ENCODE peak calls at places on chromosomes 16 and 17, in nine cellular contexts. R is CD8-positive, alpha-beta T cell; Z is SK-N-SH; W is testis; B is astrocyte of the spinal cord; F is H9; E is cardiac muscle cell; J is left ventricle myocardium inferior; Y is cardiac fibroblast. D is an unnamed sample.

GRCh38 chr16:70665806-70666735 is 19.7 kb downstream of the IL34 start:
- DNase-seq in R (no peak), Z (no peak), W (no peak), B (no peak), F (no peak), E (no peak), J (no peak), Y (no peak), D (no peak)

GRCh38 chr17:2187758-2188157 is 115.8 kb downstream of the SMG6 start:
- DNase-seq in R (no peak), Z (no peak), W (no peak), B (no peak), F (no peak), E (no peak), J (no peak), Y (no peak), D (no peak)

GRCh38 chr17:80026359-80027042 is 9.2 kb downstream of the TBC1D16 start:
- DNase-seq in R (no peak), Z (no peak), W (peak), B (no peak), F (no peak), E (no peak), J (no peak), Y (no peak), D (no peak)

GRCh38 chr17:1649116-1649843 is 386 bp downstream of the RILP start:
- DNase-seq in R (peak), Z (peak), W (peak), B (peak), F (no peak), E (peak), J (peak), Y (peak), D (peak)

GRCh38 chr17:11150946-11151345 is 90.1 kb upstream of the SHISA6 start:
- DNase-seq in R (no peak), Z (no peak), W (peak), B (no peak), F (no peak), E (no peak), J (no peak), Y (no peak), D (no peak)

GRCh38 chr16:57146735-57147134 is 39.1 kb downstream of the PSME3IP1 start:
- DNase-seq in R (no peak), Z (peak), W (no peak), B (no peak), F (peak), E (no peak), J (no peak), Y (no peak), D (peak)

GRCh38 chr16:17302213-17302612 is 168.5 kb downstream of the XYLT1 start:
- DNase-seq in R (no peak), Z (no peak), W (no peak), B (no peak), F (no peak), E (no peak), J (no peak), Y (no peak), D (no peak)

GRCh38 chr16:28609631-28610594 is at the start of gene SULT1A1:
- DNase-seq in R (no peak), Z (peak), W (peak), B (no peak), F (peak), E (peak), J (peak), Y (peak), D (no peak)

GRCh38 chr17:48605409-48605864 is 651 bp upstream of the HOXB6 start:
- DNase-seq in R (no peak), Z (no peak), W (no peak), B (peak), F (no peak), E (no peak), J (no peak), Y (no peak), D (no peak)

GRCh38 chr17:80101946-80102706 is 745 bp downstream of the GAA start:
- DNase-seq in R (no peak), Z (peak), W (peak), B (peak), F (no peak), E (peak), J (no peak), Y (peak), D (no peak)

GRCh38 chr17:74736423-74737298 is at the start of gene RAB37:
- DNase-seq in R (no peak), Z (peak), W (no peak), B (no peak), F (peak), E (peak), J (peak), Y (peak), D (peak)

GRCh38 chr17:67270411-67270810 is 25.4 kb upstream of the HELZ start:
- DNase-seq in R (no peak), Z (no peak), W (no peak), B (no peak), F (no peak), E (no peak), J (no peak), Y (no peak), D (no peak)

GRCh38 chr16:83974475-83974874 is 6.4 kb downstream of the NECAB2 start:
- DNase-seq in R (no peak), Z (no peak), W (no peak), B (no peak), F (no peak), E (no peak), J (no peak), Y (no peak), D (no peak)

GRCh38 chr17:82636626-82637598 is 11.3 kb downstream of the WDR45B start:
- DNase-seq in R (no peak), Z (no peak), W (no peak), B (no peak), F (no peak), E (no peak), J (no peak), Y (no peak), D (no peak)

GRCh38 chr16:57642368-57643135 is 14.1 kb downstream of the ADGRG1 start:
- DNase-seq in R (no peak), Z (no peak), W (no peak), B (no peak), F (no peak), E (no peak), J (no peak), Y (no peak), D (no peak)

GRCh38 chr17:61581611-61582349 is 9.2 kb downstream of the NACA2 start:
- DNase-seq in R (no peak), Z (no peak), W (no peak), B (no peak), F (no peak), E (no peak), J (no peak), Y (no peak), D (no peak)

GRCh38 chr16:84302111-84302954 is 7.7 kb downstream of the WFDC1 start:
- DNase-seq in R (no peak), Z (no peak), W (no peak), B (no peak), F (no peak), E (no peak), J (no peak), Y (no peak), D (no peak)

GRCh38 chr16:4319454-4319853 is 3.6 kb downstream of the GLIS2 start:
- DNase-seq in R (peak), Z (no peak), W (peak), B (no peak), F (no peak), E (no peak), J (no peak), Y (no peak), D (no peak)

GRCh38 chr16:66524601-66525164 is 25.2 kb downstream of the TK2 start:
- DNase-seq in R (no peak), Z (no peak), W (no peak), B (no peak), F (no peak), E (no peak), J (peak), Y (no peak), D (no peak)

GRCh38 chr17:1915889-1916288 is 86.1 kb downstream of the RPA1 start:
- DNase-seq in R (no peak), Z (no peak), W (no peak), B (no peak), F (no peak), E (no peak), J (no peak), Y (no peak), D (no peak)

GRCh38 chr16:81546781-81547180 is 102.2 kb downstream of the CMIP start:
- DNase-seq in R (no peak), Z (no peak), W (no peak), B (no peak), F (no peak), E (no peak), J (no peak), Y (no peak), D (no peak)

GRCh38 chr17:83203472-83204221 is 124.2 kb downstream of the METRNL start:
- DNase-seq in R (no peak), Z (no peak), W (peak), B (no peak), F (no peak), E (no peak), J (peak), Y (no peak), D (no peak)

GRCh38 chr16:78249056-78249455 is 149.6 kb downstream of the WWOX start:
- DNase-seq in R (no peak), Z (no peak), W (no peak), B (no peak), F (peak), E (no peak), J (peak), Y (no peak), D (peak)

GRCh38 chr17:37608369-37609169 is 649 bp downstream of the SYNRG start:
- DNase-seq in R (no peak), Z (peak), W (peak), B (peak), F (peak), E (peak), J (no peak), Y (peak), D (peak)

GRCh38 chr17:33240397-33240796 is 52.7 kb downstream of the ASIC2 start:
- DNase-seq in R (no peak), Z (peak), W (no peak), B (no peak), F (no peak), E (no peak), J (no peak), Y (no peak), D (no peak)

GRCh38 chr17:33390479-33391027 is 97.5 kb upstream of the ASIC2 start:
- DNase-seq in R (no peak), Z (no peak), W (no peak), B (no peak), F (no peak), E (peak), J (no peak), Y (peak), D (no peak)

GRCh38 chr16:1019234-1019933 is 37.8 kb downstream of the SOX8 start:
- DNase-seq in R (no peak), Z (peak), W (no peak), B (peak), F (no peak), E (peak), J (peak), Y (peak), D (no peak)

GRCh38 chr16:67163164-67163902 is 1.2 kb upstream of the HSF4 start:
- DNase-seq in R (no peak), Z (peak), W (peak), B (peak), F (no peak), E (peak), J (peak), Y (no peak), D (no peak)

GRCh38 chr16:31484491-31485171 is 1.7 kb downstream of the SLC5A2 start:
- DNase-seq in R (no peak), Z (no peak), W (no peak), B (no peak), F (peak), E (peak), J (no peak), Y (peak), D (no peak)

GRCh38 chr16:51938861-51939260 is 608.1 kb downstream of the TOX3 start:
- DNase-seq in R (no peak), Z (no peak), W (no peak), B (no peak), F (no peak), E (no peak), J (no peak), Y (no peak), D (no peak)

GRCh38 chr16:30562021-30562420 is 3.8 kb upstream of the ZNF764 start:
- DNase-seq in R (no peak), Z (no peak), W (peak), B (no peak), F (no peak), E (no peak), J (no peak), Y (no peak), D (no peak)

GRCh38 chr17:2436516-2436915 is 35.7 kb upstream of the MNT start:
- DNase-seq in R (no peak), Z (no peak), W (no peak), B (no peak), F (no peak), E (no peak), J (no peak), Y (no peak), D (no peak)

GRCh38 chr16:64469906-64470702 is 651.8 kb downstream of the CDH11 start:
- DNase-seq in R (no peak), Z (no peak), W (peak), B (peak), F (no peak), E (peak), J (peak), Y (peak), D (no peak)
- TF ChIP-seq CTCF in R (no peak), Z (peak), W (no peak), B (peak), F (peak), E (peak), J (peak), Y (peak), D (no peak)

DNA sequence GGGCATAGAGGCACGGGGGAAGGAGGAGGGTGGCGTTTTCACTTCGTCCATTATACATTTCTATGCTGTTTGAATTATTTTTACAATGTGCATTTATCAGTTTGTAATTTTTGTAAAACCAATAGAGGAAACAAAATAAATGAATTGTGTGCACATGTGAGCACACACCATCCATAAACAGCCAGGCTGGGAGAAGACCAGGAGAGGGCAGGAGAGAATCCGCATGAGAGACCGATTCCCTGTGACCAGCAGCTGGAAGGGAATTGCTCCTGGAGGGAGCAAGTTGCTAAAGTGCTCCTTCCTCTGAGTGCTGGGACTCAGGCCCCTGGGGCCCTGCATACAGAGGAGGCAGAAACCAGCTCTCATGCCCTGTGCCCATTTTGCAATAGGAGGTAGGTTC is 126.0 kb downstream of the ABCC12 start:
- DNase-seq in R (no peak), Z (no peak), W (no peak), B (no peak), F (no peak), E (no peak), J (no peak), Y (no peak), D (no peak)
- TF ChIP-seq CTCF in R (no peak), Z (peak), W (no peak), B (no peak), F (peak), E (no peak), J (peak), Y (no peak), D (no peak)

GRCh38 chr17:73331060-73331459 is 19.3 kb upstream of the CDC42EP4 start:
- DNase-seq in R (no peak), Z (no peak), W (no peak), B (no peak), F (no peak), E (no peak), J (no peak), Y (no peak), D (no peak)

GRCh38 chr17:73324711-73325526 is 13.1 kb upstream of the CDC42EP4 start:
- DNase-seq in R (no peak), Z (peak), W (no peak), B (no peak), F (no peak), E (no peak), J (no peak), Y (no peak), D (no peak)

GRCh38 chr17:73323622-73324455 is 12.0 kb upstream of the CDC42EP4 start:
- DNase-seq in R (no peak), Z (peak), W (no peak), B (no peak), F (no peak), E (peak), J (peak), Y (peak), D (no peak)

GRCh38 chr17:73320601-73321264 is 8.9 kb upstream of the CDC42EP4 start:
- DNase-seq in R (no peak), Z (peak), W (no peak), B (peak), F (peak), E (no peak), J (no peak), Y (no peak), D (no peak)

GRCh38 chr17:73325527-73325842 is 13.7 kb upstream of the CDC42EP4 start:
- DNase-seq in R (no peak), Z (no peak), W (no peak), B (no peak), F (no peak), E (peak), J (no peak), Y (peak), D (no peak)
- TF ChIP-seq CTCF in R (no peak), Z (no peak), W (no peak), B (no peak), F (no peak), E (peak), J (peak), Y (peak), D (no peak)

DNA sequence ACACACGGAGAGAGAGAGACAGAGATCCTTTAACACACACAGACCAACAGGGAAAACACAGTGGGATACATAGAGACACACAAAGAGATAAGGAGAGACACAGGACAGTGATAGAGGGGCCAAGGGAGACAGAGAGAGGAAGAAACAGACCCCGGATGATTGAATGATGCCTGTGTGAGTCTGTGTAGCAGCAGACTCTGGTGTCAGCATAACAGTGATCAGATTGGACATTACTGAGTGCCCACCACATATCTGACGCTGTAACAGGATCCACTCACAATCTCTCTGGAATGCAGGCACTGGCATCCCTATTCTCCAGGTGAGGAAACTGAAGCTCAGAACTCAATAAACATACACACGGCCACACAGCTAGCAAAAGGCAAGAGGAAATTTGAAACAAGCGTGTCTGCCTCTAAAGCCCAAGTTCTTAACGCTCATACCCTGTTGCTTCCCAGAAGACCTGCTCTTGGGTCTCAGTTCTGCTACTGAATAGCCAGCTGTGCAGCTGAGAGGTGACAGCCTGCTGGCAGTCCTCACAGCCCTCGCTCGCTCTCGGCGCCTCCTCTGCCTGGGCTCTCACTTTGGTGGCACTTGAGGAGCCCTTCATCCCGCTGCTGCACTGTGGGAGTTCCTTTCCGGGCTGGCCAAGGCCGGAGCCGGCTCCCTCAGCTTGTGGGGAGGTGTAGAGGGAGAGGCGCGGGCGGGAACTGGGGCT is 186.4 kb upstream of the NLRP1 start:
- DNase-seq in R (no peak), Z (no peak), W (no peak), B (peak), F (peak), E (no peak), J (no peak), Y (no peak), D (no peak)
- TF ChIP-seq CTCF in R (no peak), Z (no peak), W (no peak), B (no peak), F (no peak), E (no peak), J (no peak), Y (no peak), D (no peak)

D was measured in endothelial cell.